ENCODE peak calls at places on chromosomes 16 and 17, in eight cellular contexts. M, C, P, R, L, J, B and H are unnamed samples.

GRCh38 chr16:12532871-12533610 is 270.6 kb downstream of the CPPED1 start:
- DNase-seq in B (peak), R (no peak), C (no peak), M (no peak), J (no peak), L (no peak), P (no peak), H (no peak)

GRCh38 chr16:9695152-9695551 is 487.1 kb downstream of the GRIN2A start:
- DNase-seq in C (no peak), M (no peak), J (no peak), L (no peak), R (no peak), B (no peak), P (no peak), H (no peak)

GRCh38 chr17:2051388-2052237 is 3.3 kb upstream of the HIC1 start:
- DNase-seq in B (peak), J (no peak), L (no peak), C (no peak), M (no peak), R (no peak), P (no peak), H (no peak)

GRCh38 chr16:86002178-86002577 is 103.2 kb downstream of the IRF8 start:
- DNase-seq in C (no peak), M (no peak), P (no peak), J (no peak), L (no peak), B (no peak), R (no peak), H (no peak)

GRCh38 chr17:46727572-46728348 is 90.7 kb downstream of the WNT3 start:
- DNase-seq in C (no peak), J (no peak), B (no peak), R (no peak), P (no peak), M (no peak), L (no peak), H (no peak)

GRCh38 chr17:4045477-4045876 is 81.2 kb upstream of the ATP2A3 start:
- DNase-seq in M (no peak), C (no peak), B (no peak), P (no peak), R (no peak), J (no peak), L (no peak), H (peak)

GRCh38 chr16:2969545-2970521 is 685 bp downstream of the PAQR4 start:
- DNase-seq in M (peak), B (peak), L (peak), R (peak), P (peak), C (peak), J (peak), H (peak)

GRCh38 chr17:65328567-65328966 is 191.4 kb downstream of the RGS9 start:
- DNase-seq in L (no peak), R (no peak), J (no peak), C (no peak), M (no peak), B (no peak), P (no peak), H (no peak)

GRCh38 chr16:58336332-58337089 is 41.7 kb upstream of the PRSS54 start:
- DNase-seq in J (peak), L (peak), C (peak), M (peak), B (peak), P (peak), R (peak), H (peak)

GRCh38 chr17:81821603-81822311 is 11.3 kb downstream of the MCRIP1 start:
- DNase-seq in B (no peak), J (peak), C (peak), P (no peak), L (peak), R (peak), M (peak), H (no peak)

GRCh38 chr16:64417711-64418227 is 704.1 kb downstream of the CDH11 start:
- DNase-seq in R (no peak), B (no peak), C (no peak), M (no peak), P (no peak), J (no peak), L (no peak), H (no peak)

GRCh38 chr16:707062-707538 is 1.5 kb upstream of the FBXL16 start:
- DNase-seq in L (no peak), R (no peak), C (no peak), P (no peak), M (no peak), J (no peak), B (no peak), H (no peak)

GRCh38 chr17:49450735-49451134 is 36.1 kb upstream of the PHB1 start:
- DNase-seq in J (no peak), M (no peak), P (no peak), C (no peak), B (no peak), R (no peak), L (no peak), H (no peak)

GRCh38 chr17:81173761-81174160 is 7.7 kb upstream of the AATK start:
- DNase-seq in R (no peak), M (no peak), B (no peak), J (no peak), P (no peak), L (no peak), C (no peak), H (no peak)

GRCh38 chr17:74361613-74362391 is at the start of gene BTBD17:
- DNase-seq in P (no peak), J (peak), C (peak), M (peak), R (peak), L (peak), B (peak), H (no peak)

GRCh38 chr17:43857141-43857540 is 10.2 kb downstream of the CD300LG start:
- DNase-seq in L (no peak), M (no peak), P (no peak), J (no peak), R (no peak), C (no peak), B (no peak), H (no peak)

GRCh38 chr17:31787857-31788570 is 71.0 kb downstream of the COPRS start:
- DNase-seq in L (no peak), M (no peak), P (no peak), R (no peak), J (no peak), B (no peak), C (no peak), H (no peak)

GRCh38 chr16:66933776-66934137 is 445 bp downstream of the CIAO2B start:
- DNase-seq in B (peak), M (no peak), C (no peak), L (no peak), P (no peak), R (no peak), J (no peak), H (no peak)

GRCh38 chr17:30555942-30556341 is 78.7 kb downstream of the GOSR1 start:
- DNase-seq in L (no peak), C (peak), B (no peak), P (no peak), M (no peak), J (no peak), R (no peak), H (no peak)

GRCh38 chr16:75029854-75030253 is 31.0 kb downstream of the ZNRF1 start:
- DNase-seq in B (no peak), R (no peak), P (no peak), J (no peak), M (no peak), C (no peak), L (no peak), H (no peak)

GRCh38 chr16:19227643-19228042 is 57.9 kb upstream of the CLEC19A start:
- DNase-seq in C (no peak), M (no peak), B (no peak), R (peak), L (no peak), P (no peak), J (no peak), H (no peak)

GRCh38 chr16:4869147-4869790 is 22.0 kb downstream of the UBN1 start:
- DNase-seq in L (no peak), R (peak), B (no peak), J (no peak), P (no peak), M (no peak), C (peak), H (no peak)

GRCh38 chr17:41492771-41493170 is 3.1 kb upstream of the KRT36 start:
- DNase-seq in R (no peak), B (no peak), P (no peak), C (no peak), L (no peak), M (no peak), J (no peak), H (no peak)

GRCh38 chr17:7438050-7438614 is 1.2 kb upstream of the FGF11 start:
- DNase-seq in B (peak), M (peak), J (peak), L (peak), C (peak), R (peak), P (no peak), H (peak)

GRCh38 chr16:30761427-30761927 is 385 bp downstream of the CFAP119 start:
- DNase-seq in P (no peak), R (no peak), C (no peak), J (no peak), L (no peak), B (peak), M (no peak), H (peak)

GRCh38 chr16:17432902-17433576 is 37.7 kb downstream of the XYLT1 start:
- DNase-seq in M (no peak), B (no peak), R (no peak), L (no peak), J (no peak), C (no peak), P (no peak), H (no peak)

GRCh38 chr17:45320931-45321461 is 4.2 kb upstream of the MAP3K14 start:
- DNase-seq in P (no peak), J (no peak), C (no peak), B (no peak), L (no peak), R (no peak), M (no peak), H (no peak)

GRCh38 chr17:46832945-46833839 is 14.7 kb upstream of the WNT3 start:
- DNase-seq in L (peak), J (no peak), B (no peak), C (no peak), P (no peak), R (peak), M (no peak), H (no peak)

GRCh38 chr17:60153606-60154355 is 4.0 kb downstream of the CA4 start:
- DNase-seq in R (no peak), P (no peak), C (no peak), M (no peak), B (no peak), L (no peak), J (peak), H (no peak)

GRCh38 chr16:19559242-19559910 is 3.9 kb downstream of the VPS35L start:
- DNase-seq in B (peak), R (no peak), L (no peak), M (no peak), J (no peak), C (no peak), P (no peak), H (peak)

GRCh38 chr16:84320511-84320910 is 25.8 kb downstream of the WFDC1 start:
- DNase-seq in M (no peak), B (no peak), P (no peak), C (no peak), R (no peak), L (no peak), J (no peak), H (no peak)

GRCh38 chr17:9021158-9021984 is at the start of gene NTN1:
- DNase-seq in M (no peak), B (peak), C (peak), J (peak), P (no peak), R (peak), L (peak), H (peak)

GRCh38 chr16:89945654-89946053 is 2.9 kb upstream of the DEF8 start:
- DNase-seq in L (no peak), R (no peak), C (no peak), M (no peak), J (no peak), B (no peak), P (no peak), H (no peak)

GRCh38 chr17:82424001-82424862 is 5.8 kb upstream of the OGFOD3 start:
- DNase-seq in B (peak), L (no peak), M (no peak), C (peak), P (peak), R (no peak), J (no peak), H (peak)

GRCh38 chr17:10107320-10108165 is 90.9 kb downstream of the GAS7 start:
- DNase-seq in P (no peak), M (no peak), J (peak), B (no peak), R (no peak), L (no peak), C (no peak), H (no peak)